ENCODE peak calls at places on chromosomes 11 and 22, in six cellular contexts. One of them, this sample, is unnamed.

GRCh38 chr11:128936546-128937275 is 6.0 kb downstream of the TP53AIP1 start:
- DNase-seq in stomach: no peak
- DNase-seq in AG09309: no peak
- DNase-seq in IMR-90: no peak
- DNase-seq in brain microvascular endothelial cell: no peak
- DNase-seq in cardiac fibroblast: no peak
- DNase-seq in this sample: no peak

GRCh38 chr22:44023404-44024287 is 456 bp upstream of the PARVB start:
- DNase-seq in stomach: peak; percentile 54
- DNase-seq in brain microvascular endothelial cell: no peak
- DNase-seq in cardiac fibroblast: peak; percentile 44
- DNase-seq in AG09309: no peak
- DNase-seq in IMR-90: peak; percentile 12
- DNase-seq in this sample: peak; percentile 43

GRCh38 chr11:130159657-130160459 is at the start of gene ST14:
- DNase-seq in AG09309: no peak
- DNase-seq in brain microvascular endothelial cell: no peak
- DNase-seq in cardiac fibroblast: no peak
- DNase-seq in IMR-90: no peak
- DNase-seq in stomach: peak; percentile 89
- DNase-seq in this sample: no peak

GRCh38 chr11:14875163-14875562 is 16.9 kb downstream of the CYP2R1 start:
- DNase-seq in brain microvascular endothelial cell: no peak
- DNase-seq in IMR-90: no peak
- DNase-seq in cardiac fibroblast: no peak
- DNase-seq in AG09309: no peak
- DNase-seq in stomach: no peak
- DNase-seq in this sample: no peak

GRCh38 chr22:29751139-29751538 is 15.7 kb downstream of the ZMAT5 start:
- DNase-seq in AG09309: no peak
- DNase-seq in brain microvascular endothelial cell: no peak
- DNase-seq in IMR-90: peak; percentile 24
- DNase-seq in stomach: no peak
- DNase-seq in cardiac fibroblast: peak; percentile 30
- DNase-seq in this sample: no peak

GRCh38 chr22:46758867-46759290 is 3.6 kb upstream of the TBC1D22A start:
- DNase-seq in IMR-90: peak; percentile 63
- DNase-seq in brain microvascular endothelial cell: peak; percentile 53
- DNase-seq in AG09309: no peak
- DNase-seq in cardiac fibroblast: peak; percentile 81
- DNase-seq in stomach: peak; percentile 76
- DNase-seq in this sample: peak; percentile 63

GRCh38 chr11:106950067-106950491 is 68.2 kb downstream of the GUCY1A2 start:
- DNase-seq in cardiac fibroblast: no peak
- DNase-seq in IMR-90: no peak
- DNase-seq in brain microvascular endothelial cell: no peak
- DNase-seq in AG09309: no peak
- DNase-seq in stomach: no peak
- DNase-seq in this sample: no peak

GRCh38 chr22:25077964-25078363 is 121.7 kb upstream of the CRYBB3 start:
- DNase-seq in stomach: no peak
- DNase-seq in IMR-90: no peak
- DNase-seq in AG09309: no peak
- DNase-seq in brain microvascular endothelial cell: no peak
- DNase-seq in cardiac fibroblast: no peak
- DNase-seq in this sample: no peak

GRCh38 chr22:50526849-50527801 is 1.7 kb upstream of the SCO2 start:
- DNase-seq in AG09309: no peak
- DNase-seq in brain microvascular endothelial cell: no peak
- DNase-seq in cardiac fibroblast: peak; percentile 61
- DNase-seq in IMR-90: no peak
- DNase-seq in stomach: peak; percentile 72
- DNase-seq in this sample: peak; percentile 63

GRCh38 chr11:32082346-32082986 is 8.4 kb upstream of the RCN1 start:
- DNase-seq in IMR-90: no peak
- DNase-seq in AG09309: no peak
- DNase-seq in cardiac fibroblast: no peak
- DNase-seq in stomach: no peak
- DNase-seq in brain microvascular endothelial cell: no peak
- DNase-seq in this sample: no peak

GRCh38 chr11:74707182-74707581 is 24.0 kb downstream of the CHRDL2 start:
- DNase-seq in brain microvascular endothelial cell: no peak
- DNase-seq in IMR-90: no peak
- DNase-seq in AG09309: no peak
- DNase-seq in stomach: no peak
- DNase-seq in cardiac fibroblast: no peak
- DNase-seq in this sample: no peak

GRCh38 chr11:131467645-131468270 is 97.3 kb downstream of the NTM start:
- DNase-seq in stomach: no peak
- DNase-seq in brain microvascular endothelial cell: no peak
- DNase-seq in IMR-90: no peak
- DNase-seq in cardiac fibroblast: no peak
- DNase-seq in AG09309: no peak
- DNase-seq in this sample: no peak

GRCh38 chr11:32353884-32354283 is 81.5 kb downstream of the WT1 start:
- DNase-seq in brain microvascular endothelial cell: no peak
- DNase-seq in cardiac fibroblast: no peak
- DNase-seq in stomach: no peak
- DNase-seq in AG09309: no peak
- DNase-seq in IMR-90: no peak
- DNase-seq in this sample: no peak

GRCh38 chr11:63710476-63711217 is 29.3 kb downstream of the RTN3 start:
- DNase-seq in brain microvascular endothelial cell: peak; percentile 89
- DNase-seq in cardiac fibroblast: peak; percentile 88
- DNase-seq in IMR-90: peak; percentile 83
- DNase-seq in stomach: no peak
- DNase-seq in AG09309: peak; percentile 96
- DNase-seq in this sample: peak; percentile 99

GRCh38 chr22:43582394-43582793 is 170.6 kb downstream of the MPPED1 start:
- DNase-seq in AG09309: no peak
- DNase-seq in cardiac fibroblast: no peak
- DNase-seq in stomach: no peak
- DNase-seq in IMR-90: no peak
- DNase-seq in brain microvascular endothelial cell: no peak
- DNase-seq in this sample: no peak

GRCh38 chr11:106288057-106288456 is 210.6 kb downstream of the AASDHPPT start:
- DNase-seq in stomach: no peak
- DNase-seq in IMR-90: no peak
- DNase-seq in brain microvascular endothelial cell: no peak
- DNase-seq in cardiac fibroblast: no peak
- DNase-seq in AG09309: no peak
- DNase-seq in this sample: no peak

GRCh38 chr11:107688322-107688918 is 23.4 kb downstream of the SLN start:
- DNase-seq in stomach: no peak
- DNase-seq in cardiac fibroblast: peak; percentile 32
- DNase-seq in IMR-90: no peak
- DNase-seq in brain microvascular endothelial cell: no peak
- DNase-seq in AG09309: no peak
- DNase-seq in this sample: no peak

GRCh38 chr11:6437993-6438392 is 2.8 kb downstream of the HPX start:
- DNase-seq in cardiac fibroblast: no peak
- DNase-seq in brain microvascular endothelial cell: no peak
- DNase-seq in IMR-90: no peak
- DNase-seq in stomach: no peak
- DNase-seq in AG09309: no peak
- DNase-seq in this sample: no peak

DNA sequence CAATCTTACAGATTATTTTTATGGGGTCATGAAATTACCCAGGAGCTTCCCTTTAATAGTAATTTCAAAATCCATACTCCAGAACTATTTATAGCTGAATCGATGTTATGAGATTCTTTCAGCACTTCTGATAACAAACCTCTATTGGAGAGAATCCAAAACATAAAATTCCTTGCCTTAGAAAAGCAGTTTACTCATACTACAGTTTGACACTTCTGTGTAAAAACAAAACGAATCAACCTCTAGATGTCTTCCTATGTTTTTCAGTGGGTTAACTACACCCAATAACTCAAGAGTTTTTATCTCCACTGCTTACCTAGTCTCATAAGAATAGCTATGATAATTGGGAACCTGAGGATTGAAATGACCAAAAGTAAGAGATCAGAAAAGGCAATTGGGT is 35.6 kb downstream of the KIF18A start:
- DNase-seq in IMR-90: peak; percentile 53
- DNase-seq in stomach: no peak
- DNase-seq in cardiac fibroblast: peak; percentile 63
- DNase-seq in brain microvascular endothelial cell: no peak
- DNase-seq in AG09309: no peak
- DNase-seq in this sample: peak; percentile 67
- TF ChIP-seq CTCF in IMR-90: no peak
- TF ChIP-seq CTCF in stomach: no peak
- TF ChIP-seq CTCF in cardiac fibroblast: no peak
- TF ChIP-seq CTCF in brain microvascular endothelial cell: no peak
- TF ChIP-seq CTCF in AG09309: no peak
- TF ChIP-seq CTCF in this sample: no peak

GRCh38 chr11:35623708-35624168 is 5.5 kb downstream of the FJX1 start:
- DNase-seq in cardiac fibroblast: peak; percentile 81
- DNase-seq in stomach: no peak
- DNase-seq in IMR-90: peak; percentile 94
- DNase-seq in AG09309: peak; percentile 56
- DNase-seq in brain microvascular endothelial cell: peak; percentile 95
- DNase-seq in this sample: no peak
- H3K4me3 ChIP-seq in cardiac fibroblast: no peak overlapping the region
- H3K4me3 ChIP-seq in stomach: no peak overlapping the region
- H3K4me3 ChIP-seq in IMR-90: no peak overlapping the region
- H3K4me3 ChIP-seq in AG09309: no peak overlapping the region
- H3K4me3 ChIP-seq in brain microvascular endothelial cell: peak overlapping the region; percentile 3
- H3K4me3 ChIP-seq in this sample: no peak overlapping the region

GRCh38 chr11:29319231-29319630 is 697.6 kb downstream of the KCNA4 start:
- DNase-seq in brain microvascular endothelial cell: no peak
- DNase-seq in IMR-90: peak; percentile 62
- DNase-seq in stomach: no peak
- DNase-seq in AG09309: no peak
- DNase-seq in cardiac fibroblast: no peak
- DNase-seq in this sample: peak; percentile 69

GRCh38 chr11:29320196-29320595 is 696.6 kb downstream of the KCNA4 start:
- DNase-seq in brain microvascular endothelial cell: no peak
- DNase-seq in cardiac fibroblast: no peak
- DNase-seq in IMR-90: no peak
- DNase-seq in AG09309: no peak
- DNase-seq in stomach: no peak
- DNase-seq in this sample: no peak

GRCh38 chr11:29321293-29322132 is 695.3 kb downstream of the KCNA4 start:
- DNase-seq in stomach: no peak
- DNase-seq in cardiac fibroblast: peak; percentile 36
- DNase-seq in AG09309: no peak
- DNase-seq in IMR-90: peak; percentile 94
- DNase-seq in brain microvascular endothelial cell: peak; percentile 78
- DNase-seq in this sample: peak; percentile 83

GRCh38 chr11:29317669-29318068 is 699.2 kb downstream of the KCNA4 start:
- DNase-seq in cardiac fibroblast: no peak
- DNase-seq in IMR-90: peak; percentile 73
- DNase-seq in stomach: no peak
- DNase-seq in AG09309: no peak
- DNase-seq in brain microvascular endothelial cell: no peak
- DNase-seq in this sample: no peak

DNA sequence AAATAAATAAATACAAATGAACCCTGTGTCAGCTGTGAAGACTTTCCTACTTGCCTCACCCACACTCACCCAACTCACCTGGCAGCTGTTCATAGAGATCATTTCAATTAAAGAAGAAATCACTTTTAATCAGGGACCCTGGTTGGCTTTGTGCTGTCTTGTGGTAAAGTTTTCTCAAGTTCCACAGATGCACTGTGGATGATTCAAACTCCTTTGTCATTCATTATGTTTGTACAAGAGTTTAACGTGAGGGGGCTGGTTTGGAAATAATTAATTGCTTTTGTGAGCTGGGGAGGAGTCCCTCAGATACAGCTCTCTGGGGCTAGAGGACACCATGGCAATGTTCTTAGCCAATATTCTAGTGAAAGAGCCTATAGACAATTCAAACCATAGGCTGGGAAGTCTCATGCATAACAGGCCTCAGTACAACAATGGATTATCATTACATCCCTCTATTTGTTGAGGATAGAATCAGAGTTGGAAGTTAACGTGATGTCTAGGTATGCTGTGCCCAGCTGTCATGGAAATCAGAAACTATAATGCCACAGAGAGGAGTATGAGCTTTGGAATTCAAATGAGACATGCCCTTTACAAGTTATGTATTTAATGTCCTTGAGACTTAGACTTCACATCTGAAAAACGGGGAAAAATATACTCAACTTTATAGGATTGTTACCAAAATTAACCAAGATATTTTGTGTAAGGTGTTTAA is 698.5 kb downstream of the KCNA4 start:
- DNase-seq in AG09309: no peak
- DNase-seq in IMR-90: peak; percentile 85
- DNase-seq in stomach: no peak
- DNase-seq in cardiac fibroblast: no peak
- DNase-seq in brain microvascular endothelial cell: peak; percentile 66
- DNase-seq in this sample: no peak
- TF ChIP-seq CTCF in AG09309: no peak
- TF ChIP-seq CTCF in IMR-90: no peak
- TF ChIP-seq CTCF in stomach: no peak
- TF ChIP-seq CTCF in cardiac fibroblast: no peak
- TF ChIP-seq CTCF in brain microvascular endothelial cell: no peak
- TF ChIP-seq CTCF in this sample: no peak

GRCh38 chr11:73159981-73160777 is 18.1 kb upstream of the FCHSD2 start:
- DNase-seq in brain microvascular endothelial cell: no peak
- DNase-seq in AG09309: no peak
- DNase-seq in stomach: no peak
- DNase-seq in cardiac fibroblast: no peak
- DNase-seq in IMR-90: no peak
- DNase-seq in this sample: peak; percentile 33

GRCh38 chr11:73164803-73165542 is 22.9 kb upstream of the FCHSD2 start:
- DNase-seq in brain microvascular endothelial cell: no peak
- DNase-seq in AG09309: no peak
- DNase-seq in cardiac fibroblast: no peak
- DNase-seq in IMR-90: no peak
- DNase-seq in stomach: no peak
- DNase-seq in this sample: no peak

GRCh38 chr11:73167555-73167954 is 25.4 kb upstream of the FCHSD2 start:
- DNase-seq in AG09309: no peak
- DNase-seq in IMR-90: no peak
- DNase-seq in stomach: no peak
- DNase-seq in brain microvascular endothelial cell: no peak
- DNase-seq in cardiac fibroblast: no peak
- DNase-seq in this sample: no peak

GRCh38 chr11:73162196-73162740 is 20.1 kb upstream of the FCHSD2 start:
- DNase-seq in IMR-90: no peak
- DNase-seq in stomach: no peak
- DNase-seq in cardiac fibroblast: no peak
- DNase-seq in AG09309: no peak
- DNase-seq in brain microvascular endothelial cell: no peak
- DNase-seq in this sample: no peak

DNA sequence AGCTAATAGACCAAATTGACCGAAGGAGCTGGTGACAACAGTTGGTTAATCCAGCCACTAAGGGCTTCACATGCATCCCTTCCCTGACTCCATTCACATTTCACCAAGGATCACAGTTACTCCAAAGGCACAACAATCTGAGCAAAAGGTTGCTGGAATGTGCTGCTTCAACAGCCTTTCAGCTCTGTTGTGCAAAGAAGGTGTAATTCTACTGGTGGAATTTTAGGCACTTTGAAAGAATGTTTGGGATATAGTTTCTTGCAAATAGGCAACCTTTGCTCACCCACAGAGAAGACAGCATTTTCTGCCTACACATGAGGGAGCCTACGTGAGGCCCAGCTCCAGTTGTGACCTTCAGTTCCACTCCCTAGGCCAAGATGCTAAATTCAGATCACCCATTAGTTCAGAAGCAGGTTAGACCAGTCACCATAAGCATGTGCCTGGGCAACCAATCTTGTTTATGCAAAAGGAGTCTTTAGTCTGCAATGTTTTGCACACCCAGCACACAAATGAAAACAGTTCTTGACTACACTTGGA is 21.6 kb upstream of the FCHSD2 start:
- DNase-seq in stomach: no peak
- DNase-seq in brain microvascular endothelial cell: no peak
- DNase-seq in AG09309: no peak
- DNase-seq in IMR-90: no peak
- DNase-seq in cardiac fibroblast: no peak
- DNase-seq in this sample: no peak
- H3K4me3 ChIP-seq in stomach: no peak overlapping the region
- H3K4me3 ChIP-seq in brain microvascular endothelial cell: no peak overlapping the region
- H3K4me3 ChIP-seq in AG09309: no peak overlapping the region
- H3K4me3 ChIP-seq in IMR-90: no peak overlapping the region
- H3K4me3 ChIP-seq in cardiac fibroblast: no peak overlapping the region
- H3K4me3 ChIP-seq in this sample: no peak overlapping the region